ENCODE peak calls at places on chromosomes 12 and 14, in seven cellular contexts. One of them, this sample, is unnamed.

GRCh38 chr12:46357438-46358324 is 14.9 kb downstream of the SLC38A2 start:
- DNase-seq in suprapubic skin: no peak
- DNase-seq in Right ventricle myocardium superior: no peak
- DNase-seq in effector CD4-positive, alpha-beta T cell: no peak
- DNase-seq in stimulated activated CD4-positive, alpha-beta T cell treated with anti-CD3 and anti-CD28 coated beads, TNF-alpha, amount 100 ng/mL, for 4 hours: no peak
- DNase-seq in hepatic stellate cell: no peak
- DNase-seq in spleen: no peak
- DNase-seq in this sample: no peak

GRCh38 chr14:95953111-95953724 is 76.6 kb downstream of the TUNAR start:
- DNase-seq in suprapubic skin: no peak
- DNase-seq in Right ventricle myocardium superior: no peak
- DNase-seq in effector CD4-positive, alpha-beta T cell: no peak
- DNase-seq in stimulated activated CD4-positive, alpha-beta T cell treated with anti-CD3 and anti-CD28 coated beads, TNF-alpha, amount 100 ng/mL, for 4 hours: no peak
- DNase-seq in hepatic stellate cell: no peak
- DNase-seq in spleen: no peak
- DNase-seq in this sample: no peak

GRCh38 chr14:75832621-75833297 is 149.0 kb downstream of the TGFB3 start:
- DNase-seq in suprapubic skin: no peak
- DNase-seq in Right ventricle myocardium superior: no peak
- DNase-seq in effector CD4-positive, alpha-beta T cell: no peak
- DNase-seq in stimulated activated CD4-positive, alpha-beta T cell treated with anti-CD3 and anti-CD28 coated beads, TNF-alpha, amount 100 ng/mL, for 4 hours: no peak
- DNase-seq in hepatic stellate cell: no peak
- DNase-seq in spleen: no peak
- DNase-seq in this sample: no peak

GRCh38 chr12:104219908-104220404 is 4.4 kb downstream of the TXNRD1 start:
- DNase-seq in suprapubic skin: no peak
- DNase-seq in Right ventricle myocardium superior: no peak
- DNase-seq in effector CD4-positive, alpha-beta T cell: peak
- DNase-seq in stimulated activated CD4-positive, alpha-beta T cell treated with anti-CD3 and anti-CD28 coated beads, TNF-alpha, amount 100 ng/mL, for 4 hours: peak
- DNase-seq in hepatic stellate cell: peak
- DNase-seq in spleen: no peak
- DNase-seq in this sample: no peak

GRCh38 chr12:45503887-45504286 is 225.6 kb upstream of the ARID2 start:
- DNase-seq in suprapubic skin: no peak
- DNase-seq in Right ventricle myocardium superior: no peak
- DNase-seq in effector CD4-positive, alpha-beta T cell: no peak
- DNase-seq in stimulated activated CD4-positive, alpha-beta T cell treated with anti-CD3 and anti-CD28 coated beads, TNF-alpha, amount 100 ng/mL, for 4 hours: no peak
- DNase-seq in hepatic stellate cell: no peak
- DNase-seq in spleen: no peak
- DNase-seq in this sample: no peak

GRCh38 chr14:55327179-55327578 is 56.0 kb downstream of the FBXO34 start:
- DNase-seq in suprapubic skin: no peak
- DNase-seq in Right ventricle myocardium superior: no peak
- DNase-seq in effector CD4-positive, alpha-beta T cell: no peak
- DNase-seq in stimulated activated CD4-positive, alpha-beta T cell treated with anti-CD3 and anti-CD28 coated beads, TNF-alpha, amount 100 ng/mL, for 4 hours: no peak
- DNase-seq in hepatic stellate cell: no peak
- DNase-seq in spleen: no peak
- DNase-seq in this sample: no peak

GRCh38 chr14:36315159-36315853 is 5.1 kb downstream of the MBIP start:
- DNase-seq in suprapubic skin: no peak
- DNase-seq in Right ventricle myocardium superior: no peak
- DNase-seq in effector CD4-positive, alpha-beta T cell: no peak
- DNase-seq in stimulated activated CD4-positive, alpha-beta T cell treated with anti-CD3 and anti-CD28 coated beads, TNF-alpha, amount 100 ng/mL, for 4 hours: no peak
- DNase-seq in hepatic stellate cell: no peak
- DNase-seq in spleen: no peak
- DNase-seq in this sample: no peak

GRCh38 chr12:30874455-30875313 is 51.9 kb upstream of the TSPAN11 start:
- DNase-seq in suprapubic skin: no peak
- DNase-seq in Right ventricle myocardium superior: no peak
- DNase-seq in effector CD4-positive, alpha-beta T cell: no peak
- DNase-seq in stimulated activated CD4-positive, alpha-beta T cell treated with anti-CD3 and anti-CD28 coated beads, TNF-alpha, amount 100 ng/mL, for 4 hours: no peak
- DNase-seq in hepatic stellate cell: no peak
- DNase-seq in spleen: no peak
- DNase-seq in this sample: no peak

GRCh38 chr12:638948-639557 is 24.2 kb downstream of the NINJ2 start:
- DNase-seq in suprapubic skin: no peak
- DNase-seq in Right ventricle myocardium superior: no peak
- DNase-seq in effector CD4-positive, alpha-beta T cell: no peak
- DNase-seq in stimulated activated CD4-positive, alpha-beta T cell treated with anti-CD3 and anti-CD28 coated beads, TNF-alpha, amount 100 ng/mL, for 4 hours: no peak
- DNase-seq in hepatic stellate cell: no peak
- DNase-seq in spleen: no peak
- DNase-seq in this sample: no peak

GRCh38 chr14:20607617-20608016 is 16.4 kb upstream of the RNASE12 start:
- DNase-seq in suprapubic skin: no peak
- DNase-seq in Right ventricle myocardium superior: no peak
- DNase-seq in effector CD4-positive, alpha-beta T cell: no peak
- DNase-seq in stimulated activated CD4-positive, alpha-beta T cell treated with anti-CD3 and anti-CD28 coated beads, TNF-alpha, amount 100 ng/mL, for 4 hours: no peak
- DNase-seq in hepatic stellate cell: no peak
- DNase-seq in spleen: no peak
- DNase-seq in this sample: no peak

GRCh38 chr12:127538325-127538724 is 728.6 kb upstream of the TMEM132C start:
- DNase-seq in suprapubic skin: no peak
- DNase-seq in Right ventricle myocardium superior: no peak
- DNase-seq in effector CD4-positive, alpha-beta T cell: no peak
- DNase-seq in stimulated activated CD4-positive, alpha-beta T cell treated with anti-CD3 and anti-CD28 coated beads, TNF-alpha, amount 100 ng/mL, for 4 hours: no peak
- DNase-seq in hepatic stellate cell: no peak
- DNase-seq in spleen: no peak
- DNase-seq in this sample: no peak

GRCh38 chr14:58699656-58700055 is 61.9 kb downstream of the DACT1 start:
- DNase-seq in suprapubic skin: no peak
- DNase-seq in Right ventricle myocardium superior: no peak
- DNase-seq in effector CD4-positive, alpha-beta T cell: no peak
- DNase-seq in stimulated activated CD4-positive, alpha-beta T cell treated with anti-CD3 and anti-CD28 coated beads, TNF-alpha, amount 100 ng/mL, for 4 hours: no peak
- DNase-seq in hepatic stellate cell: no peak
- DNase-seq in spleen: no peak
- DNase-seq in this sample: no peak

GRCh38 chr12:56152756-56153137 is 360 bp downstream of the MYL6B start:
- DNase-seq in suprapubic skin: no peak
- DNase-seq in Right ventricle myocardium superior: no peak
- DNase-seq in effector CD4-positive, alpha-beta T cell: no peak
- DNase-seq in stimulated activated CD4-positive, alpha-beta T cell treated with anti-CD3 and anti-CD28 coated beads, TNF-alpha, amount 100 ng/mL, for 4 hours: no peak
- DNase-seq in hepatic stellate cell: no peak
- DNase-seq in spleen: no peak
- DNase-seq in this sample: no peak

GRCh38 chr12:47373554-47374150 is 293.9 kb upstream of the AMIGO2 start:
- DNase-seq in suprapubic skin: no peak
- DNase-seq in Right ventricle myocardium superior: no peak
- DNase-seq in effector CD4-positive, alpha-beta T cell: no peak
- DNase-seq in stimulated activated CD4-positive, alpha-beta T cell treated with anti-CD3 and anti-CD28 coated beads, TNF-alpha, amount 100 ng/mL, for 4 hours: no peak
- DNase-seq in hepatic stellate cell: no peak
- DNase-seq in spleen: no peak
- DNase-seq in this sample: no peak